ENCODE peak calls at places on chromosomes 4 and X, in five cellular contexts. One of them, this sample, is unnamed.

GRCh38 chr4:164926301-164926700 is 49.3 kb downstream of the APELA start:
- DNase-seq in astrocyte of the spinal cord: no peak
- DNase-seq in ovary: no peak
- DNase-seq in NCI-H82: no peak
- DNase-seq in T-helper 2 cell: no peak
- DNase-seq in this sample: no peak

GRCh38 chrX:132732236-132732635 is 226.2 kb downstream of the HS6ST2 start:
- DNase-seq in astrocyte of the spinal cord: no peak
- DNase-seq in ovary: no peak
- DNase-seq in NCI-H82: no peak
- DNase-seq in T-helper 2 cell: no peak
- DNase-seq in this sample: no peak

GRCh38 chr4:135418353-135418752 is 1216.8 kb upstream of the PABPC4L start:
- DNase-seq in astrocyte of the spinal cord: no peak
- DNase-seq in ovary: no peak
- DNase-seq in NCI-H82: peak
- DNase-seq in T-helper 2 cell: no peak
- DNase-seq in this sample: no peak

GRCh38 chrX:18566748-18567147 is 105.2 kb downstream of the RS1 start:
- DNase-seq in astrocyte of the spinal cord: no peak
- DNase-seq in ovary: no peak
- DNase-seq in NCI-H82: no peak
- DNase-seq in T-helper 2 cell: no peak
- DNase-seq in this sample: no peak

GRCh38 chr4:158809611-158810486 is 41.0 kb downstream of the FNIP2 start:
- DNase-seq in astrocyte of the spinal cord: peak
- DNase-seq in ovary: no peak
- DNase-seq in NCI-H82: no peak
- DNase-seq in T-helper 2 cell: peak
- DNase-seq in this sample: no peak

GRCh38 chr4:174631901-174632758 is 109.8 kb upstream of the HPGD start:
- DNase-seq in astrocyte of the spinal cord: peak
- DNase-seq in ovary: no peak
- DNase-seq in NCI-H82: peak
- DNase-seq in T-helper 2 cell: peak
- DNase-seq in this sample: no peak

GRCh38 chr4:118400362-118400761 is 47.6 kb upstream of the PRSS12 start:
- DNase-seq in astrocyte of the spinal cord: no peak
- DNase-seq in ovary: no peak
- DNase-seq in NCI-H82: peak
- DNase-seq in T-helper 2 cell: no peak
- DNase-seq in this sample: no peak

GRCh38 chrX:136195247-136195646 is 47.9 kb downstream of the FHL1 start:
- DNase-seq in astrocyte of the spinal cord: no peak
- DNase-seq in ovary: no peak
- DNase-seq in NCI-H82: no peak
- DNase-seq in T-helper 2 cell: no peak
- DNase-seq in this sample: no peak

GRCh38 chrX:133297284-133297683 is 79.1 kb upstream of the TFDP3 start:
- DNase-seq in astrocyte of the spinal cord: peak
- DNase-seq in ovary: no peak
- DNase-seq in NCI-H82: no peak
- DNase-seq in T-helper 2 cell: no peak
- DNase-seq in this sample: no peak

GRCh38 chr4:27568236-27568951 is 707.8 kb downstream of the STIM2 start:
- DNase-seq in astrocyte of the spinal cord: no peak
- DNase-seq in ovary: no peak
- DNase-seq in NCI-H82: no peak
- DNase-seq in T-helper 2 cell: no peak
- DNase-seq in this sample: peak

GRCh38 chrX:120302434-120302833 is 8.8 kb downstream of the TMEM255A start:
- DNase-seq in astrocyte of the spinal cord: no peak
- DNase-seq in ovary: no peak
- DNase-seq in NCI-H82: peak
- DNase-seq in T-helper 2 cell: peak
- DNase-seq in this sample: no peak

This sample was measured in left lung.